ENCODE peak calls at places on chromosome 18, in eight cellular contexts. G is psoas muscle, Q is testis, I is AG04450, F is right atrium auricular region, L is HCT116, M is Peyer's patch, O is uterus. E is an unnamed sample.

GRCh38 chr18:59426855-59427254 is 67.8 kb upstream of the LMAN1 start:
- DNase-seq in L (no peak), F (no peak), M (no peak), O (no peak), I (no peak), Q (no peak), G (no peak), E (no peak)

GRCh38 chr18:79933765-79934164 is 17.7 kb downstream of the SLC66A2 start:
- DNase-seq in L (no peak), Q (peak), G (peak), I (no peak), F (no peak), O (peak), M (peak), E (no peak)

GRCh38 chr18:62445386-62445917 is 77.4 kb upstream of the ZCCHC2 start:
- DNase-seq in I (no peak), Q (no peak), O (no peak), L (no peak), M (no peak), F (peak), G (no peak), E (no peak)

GRCh38 chr18:44594779-44595467 is 85.8 kb upstream of the SETBP1 start:
- DNase-seq in I (no peak), M (no peak), F (no peak), G (no peak), Q (no peak), L (no peak), O (no peak), E (no peak)

GRCh38 chr18:79803611-79804051 is 5.9 kb downstream of the KCNG2 start:
- DNase-seq in I (no peak), Q (no peak), G (no peak), M (peak), O (no peak), L (no peak), F (no peak), E (no peak)

GRCh38 chr18:75799449-75800330 is 372.2 kb upstream of the SMIM21 start:
- DNase-seq in Q (no peak), O (no peak), F (no peak), I (no peak), G (no peak), M (no peak), L (no peak), E (no peak)

GRCh38 chr18:21167641-21168372 is 56.2 kb upstream of the ROCK1 start:
- DNase-seq in L (peak), I (no peak), Q (peak), M (no peak), G (no peak), F (no peak), O (no peak), E (no peak)

GRCh38 chr18:12455511-12455910 is 47.8 kb downstream of the PRELID3A start:
- DNase-seq in O (no peak), I (peak), Q (peak), M (no peak), F (no peak), L (no peak), G (no peak), E (no peak)

GRCh38 chr18:61992923-61993322 is 100.1 kb upstream of the RNF152 start:
- DNase-seq in I (no peak), Q (no peak), O (no peak), G (no peak), M (no peak), L (no peak), F (no peak), E (no peak)

GRCh38 chr18:73118121-73118816 is 250.5 kb upstream of the NETO1 start:
- DNase-seq in Q (no peak), I (peak), G (no peak), L (no peak), M (no peak), O (no peak), F (no peak), E (no peak)

DNA sequence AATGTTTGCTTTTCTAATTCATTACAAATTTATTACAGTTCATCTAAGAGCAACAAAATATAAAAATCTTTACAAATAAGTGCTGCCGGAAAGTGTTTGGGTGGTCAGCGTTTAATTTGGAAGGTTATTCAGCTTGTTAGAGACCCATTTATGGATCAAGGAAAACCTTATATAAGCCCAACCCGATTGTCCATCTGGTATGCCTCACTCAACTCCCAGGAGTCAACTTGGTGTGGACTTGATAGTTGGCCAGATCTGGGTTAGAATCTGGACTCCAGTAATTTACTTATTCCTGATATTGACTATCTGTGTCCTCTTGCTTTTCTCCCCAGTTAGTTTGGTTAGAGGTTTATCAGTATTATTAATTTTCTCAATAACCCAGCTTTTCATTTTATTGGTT is 106.2 kb downstream of the KCTD1 start:
- DNase-seq in Q (no peak), F (no peak), M (no peak), G (no peak), O (no peak), L (no peak), I (no peak), E (no peak)
- TF ChIP-seq CTCF in Q (no peak), F (no peak), M (no peak), G (no peak), O (no peak), L (no peak), I (no peak), E (no peak)

GRCh38 chr18:23154823-23155517 is 19.7 kb downstream of the CABLES1 start:
- DNase-seq in F (no peak), M (no peak), Q (no peak), O (no peak), I (no peak), G (no peak), L (no peak), E (no peak)
- H3K27ac ChIP-seq in F (no peak), M (no peak), Q (no peak), O (no peak), I (no peak), G (no peak), L (no peak), E (no peak)

GRCh38 chr18:48137354-48138208 is 207.1 kb upstream of the SMAD2 start:
- DNase-seq in G (no peak), F (no peak), Q (no peak), M (no peak), O (no peak), L (no peak), I (no peak), E (no peak)
- H3K4me3 ChIP-seq in G (peak), F (no peak), Q (no peak), M (peak), O (peak), L (peak), I (no peak), E (no peak)

DNA sequence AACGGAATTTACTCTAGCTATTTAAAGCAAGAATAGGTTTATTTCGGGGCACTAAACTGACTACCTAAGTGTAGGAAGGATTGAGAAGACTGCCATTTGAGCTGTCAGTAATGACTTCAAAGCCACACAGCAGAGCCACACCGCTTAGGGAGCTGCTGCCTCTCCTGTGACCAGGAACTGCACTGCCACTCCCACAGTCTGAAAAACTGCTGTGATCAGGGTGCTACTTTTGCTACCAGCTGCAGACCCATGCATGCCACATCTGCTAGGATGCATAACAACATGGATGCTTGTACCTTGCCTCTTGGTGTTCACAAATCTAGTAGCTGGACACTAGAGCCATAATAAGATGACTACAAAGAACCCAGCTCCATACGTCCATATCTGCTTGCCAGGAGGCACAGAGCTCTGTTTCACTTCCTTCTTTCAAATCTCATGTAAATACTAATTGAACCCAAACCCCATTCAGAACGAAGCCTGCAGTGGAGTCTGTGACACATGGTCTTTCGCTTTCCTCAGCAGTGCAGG is 2.2 kb downstream of the DSG2 start:
- DNase-seq in F (no peak), Q (no peak), M (peak), O (no peak), I (no peak), L (no peak), G (no peak), E (no peak)
- TF ChIP-seq CTCF in F (no peak), Q (no peak), M (no peak), O (no peak), I (no peak), L (no peak), G (no peak), E (no peak)

GRCh38 chr18:27045342-27045741 is 139.8 kb downstream of the CHST9 start:
- DNase-seq in M (no peak), F (no peak), G (no peak), I (no peak), L (no peak), Q (no peak), O (no peak), E (no peak)

GRCh38 chr18:27042177-27042576 is 142.9 kb downstream of the CHST9 start:
- DNase-seq in M (no peak), I (no peak), G (no peak), L (no peak), F (no peak), O (no peak), Q (no peak), E (no peak)

DNA sequence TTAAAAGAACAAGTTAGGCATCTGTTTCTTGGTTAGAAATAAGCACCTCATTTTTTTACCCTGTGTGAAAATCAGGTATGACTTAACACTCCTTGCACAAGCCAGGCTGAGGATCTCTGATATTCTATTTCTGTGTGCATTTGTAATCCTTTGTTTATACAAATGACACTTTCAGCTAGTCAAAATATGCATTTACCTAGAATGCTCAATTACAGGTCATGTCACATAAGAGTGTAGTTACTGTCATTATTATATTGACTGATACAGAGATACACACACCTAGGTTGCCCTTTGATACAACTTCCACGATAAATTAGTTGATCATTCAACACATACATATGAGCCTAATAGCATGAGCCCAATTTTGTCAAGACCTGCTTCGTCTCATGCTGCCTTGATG is 144.3 kb downstream of the CHST9 start:
- DNase-seq in O (no peak), I (no peak), G (no peak), F (no peak), L (no peak), M (no peak), Q (no peak), E (no peak)
- H3K27ac ChIP-seq in O (no peak), I (no peak), G (no peak), F (no peak), L (no peak), M (no peak), Q (no peak), E (no peak)

GRCh38 chr18:60623331-60623730 is 250.8 kb upstream of the MC4R start:
- DNase-seq in Q (no peak), I (no peak), G (no peak), O (no peak), L (no peak), F (no peak), M (no peak), E (no peak)
- H3K4me3 ChIP-seq in Q (no peak), I (no peak), G (no peak), O (no peak), L (no peak), F (no peak), M (no peak), E (no peak)

GRCh38 chr18:292271-292670 is 24.4 kb upstream of the THOC1 start:
- DNase-seq in Q (no peak), I (no peak), F (no peak), O (no peak), M (no peak), L (no peak), G (no peak), E (no peak)

GRCh38 chr18:295756-296155 is 27.9 kb upstream of the THOC1 start:
- DNase-seq in I (no peak), G (no peak), O (no peak), Q (no peak), L (no peak), M (no peak), F (no peak), E (no peak)

GRCh38 chr18:297936-298335 is 30.1 kb upstream of the THOC1 start:
- DNase-seq in G (no peak), L (no peak), M (no peak), F (no peak), I (no peak), O (no peak), Q (no peak), E (no peak)

GRCh38 chr18:293557-293956 is 25.7 kb upstream of the THOC1 start:
- DNase-seq in L (no peak), F (no peak), G (no peak), I (no peak), O (no peak), Q (no peak), M (no peak), E (no peak)
- TF ChIP-seq CTCF in L (no peak), F (no peak), G (no peak), I (peak), O (no peak), Q (no peak), M (peak), E (no peak)

DNA sequence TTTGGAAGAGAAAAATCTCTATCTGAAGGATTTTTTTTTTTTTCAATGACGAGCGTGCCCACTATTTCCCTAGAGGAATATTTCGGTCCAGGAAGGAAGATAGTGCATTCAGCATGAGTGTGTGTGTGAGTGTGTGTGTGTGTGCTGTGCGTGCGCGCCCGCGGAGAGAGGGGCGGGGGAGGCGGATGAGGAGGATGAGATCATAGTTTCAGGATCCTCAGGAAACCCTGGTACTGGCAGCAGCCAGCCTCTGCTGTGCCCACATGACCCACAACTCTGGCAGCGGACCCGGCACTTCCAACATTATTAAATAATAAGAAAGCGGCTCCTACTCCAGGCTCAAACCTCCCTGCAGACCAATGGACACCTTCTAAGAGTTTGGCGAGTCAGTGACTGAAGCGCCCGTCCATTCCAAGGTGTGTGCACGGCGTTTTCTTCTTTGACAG is 217.0 kb upstream of the DTNA start:
- DNase-seq in Q (peak), O (peak), F (peak), M (peak), G (peak), L (no peak), I (no peak), E (no peak)
- H3K27ac ChIP-seq in Q (peak), O (no peak), F (peak), M (peak), G (peak), L (no peak), I (no peak), E (no peak)

GRCh38 chr18:77359561-77360314 is 110.1 kb downstream of the GALR1 start:
- DNase-seq in M (no peak), G (no peak), Q (no peak), O (no peak), I (no peak), F (no peak), L (no peak), E (no peak)
- H3K4me3 ChIP-seq in M (no peak), G (no peak), Q (no peak), O (no peak), I (no peak), F (no peak), L (no peak), E (no peak)

GRCh38 chr18:30889582-30890301 is 152.8 kb downstream of the DSC3 start:
- DNase-seq in I (no peak), F (no peak), G (no peak), M (no peak), L (peak), O (no peak), Q (no peak), E (no peak)
- TF ChIP-seq CTCF in I (no peak), F (no peak), G (no peak), M (peak), L (peak), O (no peak), Q (no peak), E (no peak)

E was measured in CD8-positive, alpha-beta T cell.